ENCODE peak calls at places on chromosomes 11 and 22, in eight cellular contexts. U, C, N, L, W, K, I and P are unnamed samples.

GRCh38 chr11:115338476-115338875 is 165.7 kb downstream of the CADM1 start:
- DNase-seq in K (no peak), I (no peak), N (no peak), L (no peak), W (no peak), C (no peak), U (no peak), P (no peak)

GRCh38 chr22:27107005-27107404 is 449.6 kb downstream of the MIAT start:
- DNase-seq in I (no peak), U (no peak), K (no peak), W (no peak), C (no peak), N (no peak), L (no peak), P (no peak)

GRCh38 chr22:30286813-30287625 is 2.3 kb downstream of the CASTOR1 start:
- DNase-seq in L (peak), K (peak), I (peak), W (peak), C (no peak), U (peak), N (peak), P (peak)

GRCh38 chr22:37051629-37052385 is at the start of gene KCTD17:
- DNase-seq in C (no peak), L (peak), K (peak), N (peak), W (peak), U (peak), I (peak), P (peak)

GRCh38 chr22:47051435-47052175 is 289.2 kb downstream of the TBC1D22A start:
- DNase-seq in I (no peak), U (no peak), N (no peak), C (no peak), W (no peak), L (no peak), K (no peak), P (no peak)

GRCh38 chr11:134584706-134585445 is 172.8 kb upstream of the B3GAT1 start:
- DNase-seq in C (no peak), W (no peak), U (no peak), I (peak), L (peak), N (no peak), K (no peak), P (peak)

GRCh38 chr22:47049078-47049609 is 286.7 kb downstream of the TBC1D22A start:
- DNase-seq in U (no peak), K (no peak), I (no peak), N (no peak), L (no peak), C (no peak), W (no peak), P (no peak)

GRCh38 chr22:50698546-50698945 is 25.9 kb downstream of the SHANK3 start:
- DNase-seq in W (no peak), N (no peak), L (no peak), C (no peak), I (no peak), K (no peak), U (no peak), P (no peak)

GRCh38 chr11:5297671-5298070 is 4.1 kb downstream of the OR51B4 start:
- DNase-seq in U (no peak), C (no peak), W (no peak), N (no peak), I (no peak), L (no peak), K (no peak), P (no peak)

GRCh38 chr11:73539506-73540084 is 58.3 kb downstream of the FAM168A start:
- DNase-seq in C (no peak), I (no peak), U (no peak), K (no peak), W (no peak), L (no peak), N (no peak), P (no peak)

GRCh38 chr22:27603823-27604190 is 197.7 kb downstream of the MN1 start:
- DNase-seq in U (no peak), N (no peak), K (no peak), C (no peak), I (no peak), L (peak), W (no peak), P (no peak)

GRCh38 chr11:130625907-130626306 is 177.5 kb downstream of the ADAMTS15 start:
- DNase-seq in L (peak), C (no peak), N (no peak), I (no peak), W (no peak), K (no peak), U (no peak), P (no peak)

GRCh38 chr11:128749986-128750385 is 56.1 kb downstream of the FLI1 start:
- DNase-seq in I (no peak), U (no peak), N (no peak), W (no peak), C (no peak), K (no peak), L (no peak), P (no peak)

GRCh38 chr22:36822581-36822980 is 5.7 kb upstream of the PVALB start:
- DNase-seq in U (no peak), L (no peak), W (no peak), K (no peak), I (no peak), N (no peak), C (no peak), P (no peak)

GRCh38 chr11:2072551-2073261 is 66.5 kb downstream of the IGF2 start:
- DNase-seq in N (peak), C (no peak), L (no peak), W (no peak), I (no peak), K (no peak), U (no peak), P (no peak)

GRCh38 chr22:24926849-24927579 is 19.5 kb downstream of the LHFPL7 start:
- DNase-seq in C (no peak), L (no peak), N (peak), W (no peak), I (no peak), U (no peak), K (no peak), P (no peak)

GRCh38 chr22:32204211-32204855 is 540 bp downstream of the RFPL2 start:
- DNase-seq in U (peak), C (no peak), I (no peak), N (no peak), L (no peak), K (no peak), W (peak), P (no peak)

GRCh38 chr11:70504246-70505020 is 106.1 kb downstream of the CTTN start:
- DNase-seq in C (no peak), W (no peak), U (no peak), I (no peak), L (no peak), N (no peak), K (no peak), P (no peak)

GRCh38 chr22:42131562-42131961 is 952 bp upstream of the CYP2D6 start:
- DNase-seq in N (no peak), W (no peak), U (no peak), L (no peak), K (no peak), I (no peak), C (no peak), P (no peak)

GRCh38 chr22:40345271-40345670 is 1.0 kb upstream of the ADSL start:
- DNase-seq in K (no peak), L (no peak), U (peak), I (peak), N (peak), W (no peak), C (no peak), P (no peak)

GRCh38 chr11:2975594-2975993 is 16.5 kb downstream of the NAP1L4 start:
- DNase-seq in K (peak), U (no peak), L (peak), I (no peak), W (no peak), N (peak), C (no peak), P (no peak)

GRCh38 chr11:91981995-91982394 is 242.6 kb upstream of the FAT3 start:
- DNase-seq in C (peak), N (peak), L (no peak), U (peak), K (peak), W (no peak), I (peak), P (no peak)

GRCh38 chr11:38392176-38392575 is 1794.1 kb upstream of the RAG2 start:
- DNase-seq in K (peak), I (no peak), U (no peak), W (no peak), L (no peak), C (no peak), N (no peak), P (no peak)

GRCh38 chr11:113201055-113201818 is 113.1 kb upstream of the TTC12 start:
- DNase-seq in N (no peak), C (no peak), I (no peak), L (peak), K (no peak), W (peak), U (no peak), P (no peak)

GRCh38 chr11:62392944-62393628 is 25.7 kb upstream of the SCGB1A1 start:
- DNase-seq in L (no peak), U (no peak), I (no peak), W (no peak), N (no peak), C (no peak), K (no peak), P (no peak)

GRCh38 chr11:103228807-103229206 is 119.6 kb downstream of the DYNC2H1 start:
- DNase-seq in L (no peak), I (no peak), N (no peak), K (no peak), U (peak), C (no peak), W (no peak), P (no peak)

GRCh38 chr11:68961245-68961644 is 19.5 kb downstream of the MRGPRD start:
- DNase-seq in I (no peak), L (no peak), C (no peak), U (no peak), K (no peak), W (no peak), N (no peak), P (no peak)

GRCh38 chr11:20360650-20361049 is 2.9 kb upstream of the HTATIP2 start:
- DNase-seq in U (peak), K (no peak), C (no peak), N (peak), W (no peak), I (peak), L (no peak), P (no peak)

GRCh38 chr22:44032126-44032730 is 8.1 kb downstream of the PARVB start:
- DNase-seq in N (no peak), C (no peak), W (no peak), I (no peak), K (no peak), L (no peak), U (peak), P (no peak)

GRCh38 chr11:295351-296205 is 3.7 kb downstream of the IFITM5 start:
- DNase-seq in I (no peak), W (no peak), K (no peak), N (no peak), L (no peak), U (no peak), C (no peak), P (no peak)

GRCh38 chr11:128157423-128158298 is 429.7 kb downstream of the ETS1 start:
- DNase-seq in W (peak), K (peak), C (peak), U (peak), N (peak), L (peak), I (peak), P (no peak)